ENCODE peak calls at places on chromosomes 4 and X, in six cellular contexts. One of them, this sample, is unnamed.

GRCh38 chr4:67451464-67451863 is 93.8 kb downstream of the CENPC start:
- DNase-seq in GM12878: no peak
- DNase-seq in IMR-90: peak
- DNase-seq in K562: no peak
- DNase-seq in HepG2: no peak
- DNase-seq in A549: no peak
- DNase-seq in this sample: no peak

GRCh38 chr4:99816611-99817309 is at the start of gene DAPP1:
- DNase-seq in GM12878: peak
- DNase-seq in IMR-90: no peak
- DNase-seq in A549: no peak
- DNase-seq in K562: no peak
- DNase-seq in HepG2: no peak
- DNase-seq in this sample: no peak

GRCh38 chr4:94304365-94304971 is 38.2 kb downstream of the HPGDS start:
- DNase-seq in A549: peak
- DNase-seq in GM12878: no peak
- DNase-seq in IMR-90: peak
- DNase-seq in K562: peak
- DNase-seq in HepG2: peak
- DNase-seq in this sample: peak

GRCh38 chr4:180617203-180617602 is 1626.0 kb upstream of the TENM3 start:
- DNase-seq in HepG2: peak
- DNase-seq in K562: no peak
- DNase-seq in GM12878: no peak
- DNase-seq in A549: no peak
- DNase-seq in IMR-90: peak
- DNase-seq in this sample: peak

GRCh38 chrX:65451663-65452062 is 82.9 kb downstream of the LAS1L start:
- DNase-seq in A549: peak
- DNase-seq in K562: peak
- DNase-seq in HepG2: peak
- DNase-seq in IMR-90: peak
- DNase-seq in GM12878: no peak
- DNase-seq in this sample: peak

GRCh38 chrX:15747626-15748173 is 9.6 kb downstream of the CA5B start:
- DNase-seq in GM12878: no peak
- DNase-seq in K562: peak
- DNase-seq in IMR-90: no peak
- DNase-seq in A549: no peak
- DNase-seq in HepG2: no peak
- DNase-seq in this sample: no peak

GRCh38 chr4:105972946-105973621 is 77.8 kb downstream of the NPNT start:
- DNase-seq in K562: no peak
- DNase-seq in HepG2: no peak
- DNase-seq in IMR-90: no peak
- DNase-seq in GM12878: no peak
- DNase-seq in A549: no peak
- DNase-seq in this sample: no peak

GRCh38 chr4:111064342-111064993 is 441.6 kb upstream of the PITX2 start:
- DNase-seq in IMR-90: peak
- DNase-seq in HepG2: no peak
- DNase-seq in K562: no peak
- DNase-seq in GM12878: peak
- DNase-seq in A549: peak
- DNase-seq in this sample: no peak

GRCh38 chr4:1675802-1676137 is 8.3 kb downstream of the FAM53A start:
- DNase-seq in IMR-90: no peak
- DNase-seq in A549: no peak
- DNase-seq in K562: no peak
- DNase-seq in HepG2: no peak
- DNase-seq in GM12878: no peak
- DNase-seq in this sample: no peak

GRCh38 chr4:909131-909571 is 23.0 kb downstream of the GAK start:
- DNase-seq in GM12878: no peak
- DNase-seq in K562: no peak
- DNase-seq in IMR-90: no peak
- DNase-seq in HepG2: no peak
- DNase-seq in A549: no peak
- DNase-seq in this sample: no peak

GRCh38 chr4:38424171-38424871 is 239.7 kb upstream of the KLF3 start:
- DNase-seq in A549: no peak
- DNase-seq in HepG2: peak
- DNase-seq in K562: no peak
- DNase-seq in IMR-90: no peak
- DNase-seq in GM12878: no peak
- DNase-seq in this sample: no peak

GRCh38 chr4:189828298-189828697 is 112.4 kb upstream of the FRG1 start:
- DNase-seq in HepG2: no peak
- DNase-seq in GM12878: no peak
- DNase-seq in K562: no peak
- DNase-seq in A549: no peak
- DNase-seq in IMR-90: no peak
- DNase-seq in this sample: no peak

GRCh38 chr4:6469144-6469543 is 3.3 kb downstream of the PPP2R2C start:
- DNase-seq in GM12878: no peak
- DNase-seq in HepG2: no peak
- DNase-seq in K562: no peak
- DNase-seq in A549: no peak
- DNase-seq in IMR-90: no peak
- DNase-seq in this sample: no peak

DNA sequence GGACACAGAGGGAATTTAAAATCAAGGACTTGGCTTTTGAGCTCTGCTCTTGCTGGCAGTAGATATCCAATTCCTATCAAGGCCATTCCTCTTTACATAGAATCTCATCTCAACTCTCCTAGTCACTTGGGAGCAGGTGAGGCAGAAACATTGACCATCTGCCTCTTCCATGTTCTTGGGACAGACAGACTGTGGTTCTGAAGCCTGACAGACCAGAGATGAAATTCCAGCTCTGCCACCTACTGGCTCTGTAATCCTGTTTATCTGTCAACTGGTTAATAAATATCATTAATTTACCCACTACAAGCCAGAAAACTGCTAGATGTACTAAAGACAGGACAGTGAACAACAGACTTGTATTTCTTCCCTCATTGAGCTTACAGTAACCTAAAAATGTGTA is 300.8 kb downstream of the ADGRL3 start:
- DNase-seq in GM12878: no peak
- DNase-seq in IMR-90: no peak
- DNase-seq in HepG2: no peak
- DNase-seq in K562: no peak
- DNase-seq in A549: no peak
- DNase-seq in this sample: no peak
- TF ChIP-seq BHLHE40 in GM12878: no peak
- TF ChIP-seq BHLHE40 in IMR-90: no peak
- TF ChIP-seq BHLHE40 in HepG2: no peak
- TF ChIP-seq BHLHE40 in K562: no peak
- TF ChIP-seq BHLHE40 in A549: no peak
- TF ChIP-seq BHLHE40 in this sample: no peak

GRCh38 chr4:155353923-155354540 is 22.7 kb downstream of the MAP9 start:
- DNase-seq in HepG2: peak
- DNase-seq in IMR-90: peak
- DNase-seq in A549: peak
- DNase-seq in K562: peak
- DNase-seq in GM12878: no peak
- DNase-seq in this sample: peak
- TF ChIP-seq BHLHE40 in HepG2: no peak
- TF ChIP-seq BHLHE40 in IMR-90: no peak
- TF ChIP-seq BHLHE40 in A549: no peak
- TF ChIP-seq BHLHE40 in K562: no peak
- TF ChIP-seq BHLHE40 in GM12878: no peak
- TF ChIP-seq BHLHE40 in this sample: no peak

GRCh38 chr4:145861331-145862318 is 77.0 kb downstream of the ZNF827 start:
- DNase-seq in HepG2: no peak
- DNase-seq in IMR-90: no peak
- DNase-seq in K562: no peak
- DNase-seq in GM12878: no peak
- DNase-seq in A549: no peak
- DNase-seq in this sample: no peak
- TF ChIP-seq BHLHE40 in HepG2: no peak
- TF ChIP-seq BHLHE40 in IMR-90: no peak
- TF ChIP-seq BHLHE40 in K562: no peak
- TF ChIP-seq BHLHE40 in GM12878: no peak
- TF ChIP-seq BHLHE40 in A549: no peak
- TF ChIP-seq BHLHE40 in this sample: no peak

DNA sequence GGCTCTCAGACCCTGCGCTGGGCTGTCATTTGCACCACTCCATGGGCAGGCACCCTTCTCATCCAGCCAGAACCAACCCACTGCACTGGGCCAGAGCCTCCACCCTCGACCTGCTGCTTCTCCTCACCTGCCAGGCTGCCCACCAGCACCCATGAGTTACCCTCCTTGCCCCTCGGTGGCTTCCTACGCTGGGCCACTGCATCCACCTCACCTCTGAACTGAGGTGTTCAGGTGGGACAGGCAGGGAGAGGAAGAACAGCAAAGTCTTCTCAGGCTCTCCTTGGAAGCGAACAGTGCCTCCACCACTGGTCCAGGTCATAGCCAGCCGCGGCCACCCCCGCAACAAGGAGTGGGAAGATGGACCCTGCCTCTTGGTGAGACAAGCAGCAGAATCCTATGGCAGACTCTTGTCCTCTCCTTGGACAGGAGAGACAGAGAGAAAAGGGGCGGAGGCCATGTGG is 32.4 kb upstream of the HMX1 start:
- DNase-seq in GM12878: no peak
- DNase-seq in IMR-90: no peak
- DNase-seq in K562: no peak
- DNase-seq in A549: no peak
- DNase-seq in HepG2: no peak
- DNase-seq in this sample: no peak
- TF ChIP-seq BHLHE40 in GM12878: no peak
- TF ChIP-seq BHLHE40 in IMR-90: no peak
- TF ChIP-seq BHLHE40 in K562: no peak
- TF ChIP-seq BHLHE40 in A549: no peak
- TF ChIP-seq BHLHE40 in HepG2: no peak
- TF ChIP-seq BHLHE40 in this sample: no peak

GRCh38 chr4:43394976-43395375 is 502.5 kb downstream of the GRXCR1 start:
- DNase-seq in GM12878: no peak
- DNase-seq in IMR-90: peak
- DNase-seq in HepG2: no peak
- DNase-seq in A549: no peak
- DNase-seq in K562: no peak
- DNase-seq in this sample: no peak
- TF ChIP-seq BHLHE40 in GM12878: no peak
- TF ChIP-seq BHLHE40 in IMR-90: no peak
- TF ChIP-seq BHLHE40 in HepG2: no peak
- TF ChIP-seq BHLHE40 in A549: no peak
- TF ChIP-seq BHLHE40 in K562: no peak
- TF ChIP-seq BHLHE40 in this sample: no peak

GRCh38 chr4:127165971-127166370 is 466.8 kb upstream of the INTU start:
- DNase-seq in GM12878: no peak
- DNase-seq in A549: no peak
- DNase-seq in IMR-90: peak
- DNase-seq in HepG2: no peak
- DNase-seq in K562: no peak
- DNase-seq in this sample: no peak

DNA sequence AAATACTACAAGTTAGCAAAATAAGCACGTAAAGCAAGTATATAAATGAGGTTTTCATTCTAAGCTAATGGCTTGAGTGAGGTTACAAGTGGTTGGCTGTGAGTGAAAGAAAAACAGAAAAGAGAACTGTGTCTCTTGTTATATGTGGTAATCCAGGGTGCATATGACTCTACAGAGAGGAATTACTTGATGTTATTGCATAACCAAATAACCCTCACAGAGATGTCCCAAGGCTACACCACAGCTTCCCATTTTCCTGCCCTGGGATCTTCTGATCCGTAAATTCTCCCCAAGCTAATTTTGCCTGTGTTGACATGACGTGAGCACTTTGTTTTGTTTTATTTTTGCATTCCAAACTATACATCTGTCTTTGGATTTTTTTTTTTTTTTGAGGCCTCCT is 470.0 kb upstream of the INTU start:
- DNase-seq in GM12878: no peak
- DNase-seq in IMR-90: peak
- DNase-seq in A549: no peak
- DNase-seq in HepG2: no peak
- DNase-seq in K562: no peak
- DNase-seq in this sample: no peak
- TF ChIP-seq BHLHE40 in GM12878: no peak
- TF ChIP-seq BHLHE40 in IMR-90: no peak
- TF ChIP-seq BHLHE40 in A549: no peak
- TF ChIP-seq BHLHE40 in HepG2: no peak
- TF ChIP-seq BHLHE40 in K562: no peak
- TF ChIP-seq BHLHE40 in this sample: no peak

DNA sequence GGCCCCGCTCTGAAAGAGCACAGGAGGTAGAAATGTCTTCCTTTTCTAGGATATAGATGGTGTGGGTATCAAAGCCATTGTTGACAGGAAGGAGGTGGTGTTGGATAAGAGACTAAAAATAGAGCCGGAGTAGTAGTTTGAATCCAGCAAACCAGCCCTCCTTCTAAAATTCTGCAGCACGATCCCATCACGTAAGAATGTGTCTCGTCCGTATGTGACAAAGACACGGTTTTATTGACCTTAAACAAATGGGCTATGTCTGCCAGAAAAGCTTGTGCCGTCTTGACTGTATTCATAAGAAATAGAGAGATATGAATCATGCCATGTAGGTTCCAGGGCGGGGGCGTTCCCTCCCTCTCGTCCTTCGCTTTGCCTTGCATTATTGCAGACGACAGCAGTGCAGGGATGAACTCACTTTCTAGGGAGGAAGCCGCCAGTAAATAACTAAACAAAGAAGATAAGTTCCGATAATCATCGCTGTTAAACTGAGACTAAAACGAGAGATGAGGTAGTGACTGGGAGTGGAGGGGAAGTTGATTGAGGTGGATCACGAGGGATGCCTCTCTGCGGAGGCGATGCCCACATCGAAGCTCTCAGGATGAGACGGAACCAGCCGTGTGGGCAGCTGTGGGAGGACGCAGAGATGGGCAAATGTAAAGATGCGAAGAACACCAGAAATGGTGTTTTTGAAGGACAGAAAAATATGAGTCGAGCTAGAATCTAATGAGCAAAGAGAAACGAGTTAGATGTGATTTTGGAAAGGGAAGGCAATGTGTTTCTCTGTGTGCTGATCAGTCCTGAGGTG is 3.4 kb downstream of the TENM3 start:
- DNase-seq in A549: no peak
- DNase-seq in K562: no peak
- DNase-seq in GM12878: no peak
- DNase-seq in HepG2: no peak
- DNase-seq in IMR-90: peak
- DNase-seq in this sample: no peak
- TF ChIP-seq BHLHE40 in A549: no peak
- TF ChIP-seq BHLHE40 in K562: no peak
- TF ChIP-seq BHLHE40 in GM12878: no peak
- TF ChIP-seq BHLHE40 in HepG2: no peak
- TF ChIP-seq BHLHE40 in IMR-90: peak
- TF ChIP-seq BHLHE40 in this sample: no peak

GRCh38 chr4:23333946-23334878 is 555.6 kb downstream of the PPARGC1A start:
- DNase-seq in IMR-90: peak
- DNase-seq in A549: peak
- DNase-seq in GM12878: peak
- DNase-seq in HepG2: no peak
- DNase-seq in K562: peak
- DNase-seq in this sample: peak
- TF ChIP-seq BHLHE40 in IMR-90: no peak
- TF ChIP-seq BHLHE40 in A549: no peak
- TF ChIP-seq BHLHE40 in GM12878: peak
- TF ChIP-seq BHLHE40 in HepG2: no peak
- TF ChIP-seq BHLHE40 in K562: no peak
- TF ChIP-seq BHLHE40 in this sample: no peak